ENCODE peak calls at places on chromosomes 2 and 18, in nine cellular contexts. E, I, N, U, K, Y, J, T and L are unnamed samples.
A peak's percentile ranks its signal among the peaks of the same experiment; 100 is the strongest.

GRCh38 chr2:170235860-170236638 is 58.1 kb downstream of the MYO3B start:
- DNase-seq in K (peak; percentile 75), T (no peak), Y (no peak), J (no peak), E (no peak), U (peak; percentile 84), N (no peak), I (peak; percentile 23), L (no peak)

GRCh38 chr2:24124003-24124585 is 825 bp downstream of the FAM228B start:
- DNase-seq in E (no peak), N (no peak), Y (no peak), J (no peak), I (no peak), K (no peak), U (peak; percentile 32), T (no peak), L (no peak)

GRCh38 chr2:2812117-2812516 is 481.0 kb upstream of the MYT1L start:
- DNase-seq in E (no peak), U (no peak), K (peak; percentile 10), J (peak; percentile 14), N (no peak), Y (no peak), I (no peak), T (no peak), L (no peak)

GRCh38 chr2:3578987-3579386 is 3.9 kb downstream of the RPS7 start:
- DNase-seq in J (no peak), U (no peak), K (no peak), Y (no peak), I (no peak), N (no peak), T (no peak), E (no peak), L (no peak)

GRCh38 chr2:173898178-173898668 is 67.0 kb downstream of the SP3 start:
- DNase-seq in I (no peak), U (no peak), T (no peak), K (no peak), N (no peak), Y (no peak), J (no peak), E (no peak), L (no peak)

GRCh38 chr18:57113783-57114465 is 33.0 kb upstream of the BOD1L2 start:
- DNase-seq in T (no peak), K (no peak), E (no peak), U (no peak), I (no peak), N (no peak), J (no peak), Y (no peak), L (no peak)

GRCh38 chr2:78082555-78082954 is 560.4 kb upstream of the LRRTM4 start:
- DNase-seq in K (no peak), N (no peak), T (no peak), I (no peak), Y (no peak), E (no peak), U (no peak), J (no peak), L (no peak)

GRCh38 chr2:190069936-190070696 is 7.6 kb upstream of the MSTN start:
- DNase-seq in N (peak; percentile 33), I (no peak), J (no peak), T (no peak), K (no peak), Y (peak; percentile 68), E (no peak), U (peak; percentile 82), L (no peak)

GRCh38 chr2:232857158-232857563 is 12.9 kb upstream of the SNORC start:
- DNase-seq in T (no peak), E (no peak), Y (no peak), N (no peak), J (no peak), I (no peak), K (no peak), U (no peak), L (no peak)

GRCh38 chr18:23967321-23968089 is 47.0 kb upstream of the TTC39C start:
- DNase-seq in N (no peak), Y (no peak), J (no peak), E (no peak), T (peak; percentile 91), U (no peak), I (no peak), K (no peak), L (no peak)

GRCh38 chr2:119494163-119494790 is 30.0 kb downstream of the SCTR start:
- DNase-seq in I (no peak), E (no peak), Y (no peak), N (no peak), U (no peak), K (peak; percentile 63), T (peak; percentile 72), J (no peak), L (peak; percentile 25)

GRCh38 chr18:30455741-30456140 is 586.8 kb downstream of the DSC3 start:
- DNase-seq in E (no peak), I (no peak), J (no peak), Y (no peak), T (no peak), K (no peak), U (no peak), N (no peak), L (no peak)

GRCh38 chr2:65396348-65397026 is 35.9 kb downstream of the SPRED2 start:
- DNase-seq in I (no peak), T (no peak), N (peak; percentile 67), E (no peak), K (no peak), Y (peak; percentile 56), J (no peak), U (peak; percentile 84), L (peak; percentile 57)

GRCh38 chr18:73365018-73365417 is 497.2 kb upstream of the NETO1 start:
- DNase-seq in I (no peak), U (peak; percentile 4), J (no peak), K (no peak), T (no peak), Y (no peak), N (no peak), E (no peak), L (no peak)

GRCh38 chr2:127437781-127438726 is 19.8 kb downstream of the PROC start:
- DNase-seq in N (peak; percentile 52), T (no peak), J (no peak), E (no peak), K (peak; percentile 65), Y (peak; percentile 77), U (no peak), I (no peak), L (peak; percentile 21)

GRCh38 chr18:28837100-28837499 is 660.2 kb upstream of the CDH2 start:
- DNase-seq in Y (no peak), U (no peak), J (no peak), I (no peak), K (no peak), E (no peak), N (no peak), T (no peak), L (no peak)

GRCh38 chr18:28834889-28835288 is 658.0 kb upstream of the CDH2 start:
- DNase-seq in N (no peak), K (no peak), I (no peak), U (peak; percentile 90), E (no peak), Y (no peak), J (no peak), T (no peak), L (no peak)

GRCh38 chr18:28831908-28832307 is 655.0 kb upstream of the CDH2 start:
- DNase-seq in Y (no peak), E (no peak), K (no peak), I (no peak), T (no peak), J (no peak), N (no peak), U (no peak), L (no peak)

GRCh38 chr18:28826062-28826565 is 649.2 kb upstream of the CDH2 start:
- DNase-seq in J (no peak), E (no peak), N (no peak), I (no peak), U (no peak), Y (no peak), K (no peak), T (no peak), L (no peak)

GRCh38 chr18:28831476-28831875 is 654.5 kb upstream of the CDH2 start:
- DNase-seq in E (no peak), Y (no peak), I (no peak), J (no peak), N (no peak), T (no peak), K (no peak), U (no peak), L (no peak)
- H3K4me1 ChIP-seq in E (no peaks in the 10 kb centered on the region), Y (no peaks in the 10 kb centered on the region), I (no peaks in the 10 kb centered on the region), J (no peaks in the 10 kb centered on the region), N (no peaks in the 10 kb centered on the region), T (no peaks in the 10 kb centered on the region), K (no peaks in the 10 kb centered on the region), U (peaks cover 19% of the 10 kb centered on the region), L (no peaks in the 10 kb centered on the region)

DNA sequence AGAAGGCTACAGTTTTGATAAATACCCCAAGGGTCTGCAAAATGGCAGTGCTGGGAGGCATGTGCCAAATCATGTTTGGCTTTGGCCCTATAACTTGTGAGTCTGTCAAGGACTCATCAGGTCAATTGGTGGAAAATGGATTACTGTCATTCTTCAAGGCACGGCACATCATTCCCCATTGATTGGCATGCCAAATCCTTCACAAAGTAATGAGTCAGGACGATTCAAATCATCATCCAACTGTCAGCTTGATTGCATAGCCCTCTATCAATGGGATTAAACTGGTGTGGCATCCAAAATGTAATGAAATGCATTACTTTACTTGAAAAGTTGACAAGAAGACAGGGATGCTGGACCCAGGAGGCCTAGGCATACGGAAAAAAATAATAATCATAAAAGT is 441.6 kb upstream of the PIK3C3 start:
- DNase-seq in J (no peak), K (no peak), E (no peak), U (no peak), I (no peak), N (no peak), T (no peak), Y (no peak), L (no peak)
- H3K4me3 ChIP-seq in J (no peak overlapping the region), K (no peak overlapping the region), E (no peak overlapping the region), U (no peak overlapping the region), I (no peak overlapping the region), N (no peak overlapping the region), T (no peak overlapping the region), Y (no peak overlapping the region), L (no peak overlapping the region)

GRCh38 chr2:13504808-13505207 is 788.1 kb downstream of the TRIB2 start:
- DNase-seq in N (no peak), J (no peak), U (no peak), Y (no peak), E (no peak), T (no peak), K (no peak), I (no peak), L (no peak)
- TF ChIP-seq CTCF in N (no peak), J (no peak), U (no peak), Y (no peak), E (no peak), T (no peak), K (no peak), I (no peak), L (no peak)

DNA sequence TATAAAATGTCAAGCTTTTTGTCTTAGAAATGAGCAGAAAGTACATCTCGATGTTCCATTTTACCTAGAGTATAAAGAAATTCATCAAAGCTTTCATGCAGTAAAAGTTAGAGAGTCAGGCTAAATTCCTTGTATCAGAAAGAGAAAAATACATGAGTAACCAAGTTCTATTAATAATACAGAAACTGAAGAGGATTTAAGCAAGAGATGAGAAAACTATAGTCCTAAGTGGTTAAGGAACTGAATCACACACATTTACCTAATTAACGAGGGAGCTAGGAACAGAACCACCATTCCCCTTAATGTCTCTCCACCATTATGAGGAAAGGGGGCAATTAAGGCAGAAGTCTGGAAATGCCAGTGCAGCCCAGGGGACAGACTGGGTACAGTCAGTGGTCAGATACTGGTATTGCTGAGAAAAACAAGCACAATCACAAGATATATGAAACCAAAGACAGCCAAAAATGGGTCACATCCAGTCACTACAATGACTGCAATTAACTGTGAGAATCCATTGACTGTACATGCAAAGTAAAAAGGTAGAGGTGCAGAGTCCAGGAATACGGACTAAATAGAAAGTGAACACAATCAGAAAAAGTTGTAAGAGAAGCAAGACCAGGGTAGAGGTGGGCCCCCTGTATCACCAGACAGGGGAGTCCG is 23.9 kb downstream of the MAP4K3 start:
- DNase-seq in E (no peak), N (no peak), T (no peak), J (no peak), U (no peak), K (no peak), I (no peak), Y (no peak), L (no peak)
- H3K4me1 ChIP-seq in E (peaks cover 73% of the 10 kb centered on the region), N (peaks cover 8% of the 10 kb centered on the region), T (peaks cover 83% of the 10 kb centered on the region), J (no peaks in the 10 kb centered on the region), U (peaks cover 42% of the 10 kb centered on the region), K (peaks cover 5% of the 10 kb centered on the region), I (peaks cover 82% of the 10 kb centered on the region), Y (peaks cover 15% of the 10 kb centered on the region), L (no peaks in the 10 kb centered on the region)